ENCODE peak calls at places on chromosomes 5 and 9, in four cellular contexts. V is fibroblast of lung, F is HCT116, Z is GM23248. N is an unnamed sample.
A peak's percentile ranks its signal among the peaks of the same experiment; 100 is the strongest.

GRCh38 chr5:141403387-141403786 is 809 bp downstream of the PCDHGA9 start:
- DNase-seq in Z (no peak), V (no peak), F (no peak), N (no peak)

GRCh38 chr5:20331826-20332225 is 343.8 kb upstream of the CDH18 start:
- DNase-seq in V (no peak), Z (no peak), F (no peak), N (no peak)

GRCh38 chr9:136763649-136764035 is 676 bp downstream of the LCN15 start:
- DNase-seq in Z (no peak), V (no peak), F (no peak), N (no peak)

GRCh38 chr5:139905401-139905800 is 109.8 kb downstream of the PSD2 start:
- DNase-seq in V (no peak), Z (no peak), F (no peak), N (no peak)

GRCh38 chr5:137995747-137996123 is 37.1 kb downstream of the FAM13B start:
- DNase-seq in V (no peak), Z (no peak), F (no peak), N (no peak)

GRCh38 chr5:138755084-138755748 is 2.0 kb downstream of the CTNNA1 start:
- DNase-seq in V (no peak), F (no peak), Z (peak; percentile 27), N (no peak)

GRCh38 chr9:9912459-9912858 is 700.3 kb downstream of the PTPRD start:
- DNase-seq in V (peak; percentile 3), F (no peak), Z (no peak), N (no peak)

GRCh38 chr9:134778841-134779411 is 101.7 kb upstream of the FCN2 start:
- DNase-seq in V (peak; percentile 51), Z (peak; percentile 79), F (peak; percentile 33), N (peak; percentile 57)

GRCh38 chr9:134491436-134491835 is 150.2 kb upstream of the COL5A1 start:
- DNase-seq in V (no peak), Z (no peak), F (no peak), N (no peak)

GRCh38 chr9:85117831-85118230 is 448.3 kb downstream of the NTRK2 start:
- DNase-seq in Z (no peak), V (no peak), F (no peak), N (no peak)

GRCh38 chr5:171601266-171601881 is 181.9 kb downstream of the FGF18 start:
- DNase-seq in V (no peak), F (no peak), Z (no peak), N (no peak)

GRCh38 chr9:121598167-121599000 is 53.0 kb upstream of the DAB2IP start:
- DNase-seq in F (peak; percentile 67), Z (peak; percentile 89), V (peak; percentile 81), N (peak; percentile 94)

GRCh38 chr9:35690447-35691324 is 961 bp upstream of the TPM2 start:
- DNase-seq in V (peak; percentile 72), Z (peak; percentile 86), F (no peak), N (peak; percentile 93)

GRCh38 chr9:137430723-137431415 is 7.7 kb downstream of the NOXA1 start:
- DNase-seq in Z (no peak), F (no peak), V (no peak), N (no peak)

GRCh38 chr5:174910245-174910737 is 185.9 kb downstream of the MSX2 start:
- DNase-seq in Z (peak; percentile 62), V (peak; percentile 50), F (peak; percentile 49), N (peak; percentile 77)

GRCh38 chr9:117092582-117092981 is 322.3 kb downstream of the ASTN2 start:
- DNase-seq in V (no peak), Z (peak; percentile 58), F (no peak), N (no peak)

GRCh38 chr5:172791726-172792445 is 20.9 kb upstream of the DUSP1 start:
- DNase-seq in V (no peak), Z (peak; percentile 46), F (no peak), N (no peak)

GRCh38 chr5:53397141-53397794 is 83.2 kb upstream of the FST start:
- DNase-seq in Z (peak; percentile 43), F (no peak), V (no peak), N (no peak)

GRCh38 chr5:1807479-1808185 is 6.4 kb downstream of the NDUFS6 start:
- DNase-seq in V (no peak), Z (no peak), F (no peak), N (no peak)

GRCh38 chr9:133476531-133476930 is 2.4 kb downstream of the SLC2A6 start:
- DNase-seq in V (peak; percentile 8), F (no peak), Z (no peak), N (no peak)

GRCh38 chr9:69145148-69145547 is 28.9 kb upstream of the TJP2 start:
- DNase-seq in F (no peak), V (no peak), Z (peak; percentile 44), N (no peak)

GRCh38 chr9:88388203-88388885 is at the start of gene SPIN1:
- DNase-seq in Z (peak; percentile 92), F (peak; percentile 35), V (peak; percentile 72), N (peak; percentile 89)

GRCh38 chr5:154860765-154861164 is 2.3 kb downstream of the CNOT8 start:
- DNase-seq in F (no peak), Z (peak; percentile 18), V (no peak), N (no peak)

DNA sequence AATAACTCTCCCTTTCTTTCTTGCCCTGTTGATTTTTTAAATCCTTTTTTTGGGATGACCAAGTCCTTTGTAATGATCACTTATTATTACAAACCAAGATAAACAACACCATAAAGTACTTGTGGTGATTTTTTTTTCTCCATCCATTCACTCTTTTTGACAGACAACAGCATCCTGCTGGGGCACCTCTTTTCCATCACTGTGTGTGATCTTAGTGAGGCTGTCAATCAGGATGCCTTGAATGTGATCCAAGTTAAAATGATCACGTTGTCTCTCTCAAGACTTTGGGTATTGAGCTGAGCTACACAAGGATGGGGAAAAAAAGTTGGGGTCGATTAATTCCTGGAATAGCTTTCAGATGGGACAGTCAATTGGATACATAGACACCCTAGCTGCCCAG is 73.6 kb upstream of the PPP2R2B start:
- DNase-seq in F (no peak), Z (no peak), V (no peak), N (no peak)
- H3K9ac ChIP-seq in F (no peak overlapping the region), Z (no peak overlapping the region), V (no peak overlapping the region), N (no peak overlapping the region)

DNA sequence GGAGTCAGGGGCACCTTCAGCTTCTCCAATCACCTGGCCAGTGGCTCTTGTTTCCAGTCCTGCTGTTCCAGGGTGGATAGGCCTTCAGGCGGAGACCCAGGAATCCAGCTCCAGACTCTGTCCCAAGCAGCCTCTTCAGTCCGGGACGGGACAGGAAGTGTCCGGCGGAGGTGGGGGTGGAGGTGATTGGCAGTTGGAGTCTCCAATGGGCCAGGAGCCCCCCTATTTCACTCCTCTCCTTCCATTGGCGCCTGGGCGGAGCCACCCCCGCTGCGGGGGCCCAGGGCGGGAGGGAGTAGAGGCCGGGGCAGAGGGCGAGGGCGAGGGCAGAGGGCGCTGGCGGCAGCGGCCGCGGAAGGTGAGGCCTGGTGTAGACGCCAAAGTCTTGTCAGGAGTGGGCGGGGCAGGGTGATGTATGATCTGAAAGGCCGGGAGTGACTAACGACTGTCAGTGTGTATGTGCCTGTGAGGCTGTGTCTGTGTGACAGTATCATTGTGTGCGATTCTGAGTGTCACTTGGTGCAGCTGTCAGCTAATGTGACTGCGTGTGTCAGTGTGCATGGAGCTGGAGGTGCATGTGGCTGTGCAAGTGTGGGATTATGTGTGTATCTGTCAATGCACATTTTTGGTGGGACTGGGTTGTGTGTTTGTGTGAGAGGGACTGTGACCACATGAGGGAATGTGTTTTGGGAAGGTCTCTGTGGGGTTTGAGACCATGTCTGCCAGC is at the start of gene IL11RA:
- DNase-seq in F (peak; percentile 80), V (peak; percentile 86), Z (peak; percentile 84), N (peak; percentile 90)
- H3K9ac ChIP-seq in F (peak within 1 kb of the TSS; percentile 58), V (peak within 1 kb of the TSS; percentile 33), Z (peak within 1 kb of the TSS; percentile 68), N (peak within 1 kb of the TSS; percentile 85)

DNA sequence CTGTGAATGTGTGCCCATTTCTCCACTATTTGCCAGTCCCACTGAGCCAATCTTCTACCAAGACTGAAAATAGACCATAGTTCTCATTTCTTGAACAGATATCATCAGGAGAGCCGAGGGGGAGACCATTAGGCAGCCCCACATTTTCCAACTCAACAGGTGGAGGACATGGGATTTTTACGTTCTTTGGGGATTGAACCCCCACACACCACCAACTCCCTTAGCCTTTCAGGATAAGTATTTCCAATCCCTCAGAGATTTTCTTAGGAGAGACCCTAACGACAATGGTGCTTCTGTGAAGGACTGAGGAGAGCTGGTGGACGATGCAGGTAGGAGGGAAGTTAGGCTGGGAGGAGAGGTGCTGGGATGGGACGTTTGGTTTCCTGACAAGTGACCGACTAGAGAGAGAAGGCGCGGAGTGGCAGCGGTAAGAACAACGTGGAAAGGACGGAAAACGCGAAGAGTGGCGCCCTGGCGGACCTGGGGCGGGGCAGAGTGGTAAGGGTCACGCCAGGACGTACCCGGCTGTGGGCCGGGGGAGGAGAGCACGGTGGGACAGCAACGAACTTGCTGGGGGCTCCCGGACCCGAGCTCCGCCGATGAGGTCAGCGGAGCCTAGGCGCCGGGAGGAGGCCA is 681 bp upstream of the CHSY3 start:
- DNase-seq in Z (no peak), V (no peak), F (no peak), N (no peak)
- H3K9ac ChIP-seq in Z (peak overlapping the region; percentile 51), V (peak overlapping the region; percentile 13), F (peak overlapping the region; percentile 62), N (peak overlapping the region; percentile 88)

DNA sequence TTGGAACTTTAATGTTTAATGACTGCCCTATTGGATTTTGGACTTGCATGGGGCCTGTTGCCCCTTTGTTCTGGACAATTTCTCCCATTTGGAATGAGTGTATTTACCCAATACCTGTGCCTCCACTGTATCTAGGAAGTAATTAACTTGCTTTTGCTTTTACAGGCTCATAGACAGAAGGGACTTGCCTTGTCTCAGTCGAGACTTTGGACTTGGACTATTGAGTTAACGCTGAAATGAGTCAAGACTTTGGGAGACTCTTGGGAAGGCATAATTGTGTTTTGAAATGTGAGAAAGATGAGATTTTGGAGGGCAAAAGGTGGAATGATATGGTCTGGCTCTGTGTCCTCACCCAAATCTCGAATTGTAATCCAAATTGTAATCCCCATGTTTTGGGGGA is 368.2 kb downstream of the PDE4D start:
- DNase-seq in F (no peak), V (no peak), Z (no peak), N (no peak)
- H3K9ac ChIP-seq in F (no peak overlapping the region), V (no peak overlapping the region), Z (no peak overlapping the region), N (no peak overlapping the region)

GRCh38 chr9:111598730-111599091 is 736 bp downstream of the PTGR1 start:
- DNase-seq in Z (peak; percentile 84), F (no peak), V (peak; percentile 52), N (peak; percentile 79)

GRCh38 chr9:111601237-111602018 is 2.0 kb upstream of the PTGR1 start:
- DNase-seq in F (no peak), Z (peak; percentile 66), V (peak; percentile 59), N (peak; percentile 54)

GRCh38 chr9:111597852-111598729 is 1.4 kb downstream of the PTGR1 start:
- DNase-seq in F (peak; percentile 63), Z (peak; percentile 75), V (peak; percentile 74), N (peak; percentile 75)

GRCh38 chr9:111599948-111600343 is 499 bp upstream of the PTGR1 start:
- DNase-seq in V (no peak), Z (no peak), F (no peak), N (no peak)

DNA sequence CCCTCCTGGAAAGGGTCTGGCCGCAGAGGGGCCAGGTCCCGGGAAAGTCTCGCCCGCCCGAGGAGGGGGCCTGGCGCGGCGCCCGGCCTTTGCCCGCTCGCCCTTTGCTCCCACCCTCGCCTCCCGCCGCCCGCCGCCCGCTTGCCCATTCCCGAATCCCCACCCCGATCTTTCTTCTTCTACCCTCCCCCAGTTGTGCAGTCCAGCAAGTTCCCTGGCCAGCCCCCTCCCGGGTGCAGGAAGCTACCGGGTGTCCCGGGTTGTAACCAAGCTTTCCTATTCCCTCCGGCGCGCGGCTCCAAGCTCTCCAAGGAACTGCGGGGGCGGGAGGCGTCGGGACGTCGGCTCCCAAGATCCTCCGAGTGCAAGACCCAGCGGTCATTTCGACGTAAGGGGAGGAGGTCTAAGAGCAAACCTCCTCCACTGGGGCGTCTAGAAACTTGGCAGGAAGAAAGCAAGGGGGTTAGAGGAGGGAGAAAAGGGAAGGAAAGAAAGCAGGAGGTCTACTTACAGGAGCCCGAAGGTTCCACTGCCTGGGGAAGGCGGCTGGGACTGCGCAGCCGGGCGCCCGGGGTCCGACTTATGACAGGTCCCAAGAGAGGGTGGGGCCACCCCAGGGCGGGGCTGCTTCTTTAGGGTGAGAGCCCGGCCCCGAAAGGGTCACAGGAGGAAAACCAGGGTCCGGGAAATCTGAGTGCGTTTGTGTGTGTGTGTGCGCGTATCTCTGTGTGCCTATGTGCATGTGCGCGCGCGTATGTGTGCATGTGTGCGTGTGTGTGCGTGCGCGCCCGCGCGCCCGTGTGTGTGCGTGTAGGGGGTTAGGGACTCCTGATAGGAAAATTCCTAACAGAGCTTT is at the start of gene PTGR1:
- DNase-seq in F (peak; percentile 81), Z (peak; percentile 99), V (peak; percentile 87), N (peak; percentile 93)
- H3K9ac ChIP-seq in F (peak within 1 kb of the TSS; percentile 68), Z (peak within 1 kb of the TSS; percentile 94), V (peak within 1 kb of the TSS; percentile 77), N (peak within 1 kb of the TSS; percentile 93)